ENCODE peak calls at places on chromosome 21, in four cellular contexts. R is mammary epithelial cell, S is keratinocyte, O is HL-60. T is an unnamed sample.

GRCh38 chr21:35382696-35383095 is 333.6 kb upstream of the RUNX1 start:
- DNase-seq in R (no peak), S (no peak), O (no peak), T (no peak)

GRCh38 chr21:24852610-24853195 is 754.6 kb downstream of the MRPL39 start:
- DNase-seq in R (no peak), O (no peak), S (no peak), T (no peak)

GRCh38 chr21:31502537-31503143 is 156.9 kb upstream of the SOD1 start:
- DNase-seq in O (no peak), S (no peak), R (no peak), T (no peak)

GRCh38 chr21:36661511-36662309 is 37.2 kb upstream of the SIM2 start:
- DNase-seq in S (no peak), R (no peak), O (no peak), T (no peak)

GRCh38 chr21:19607983-19608668 is 1204.5 kb upstream of the TMPRSS15 start:
- DNase-seq in S (no peak), R (no peak), O (no peak), T (no peak)

GRCh38 chr21:16211339-16212303 is 481.8 kb downstream of the USP25 start:
- DNase-seq in R (peak), S (no peak), O (no peak), T (no peak)

GRCh38 chr21:31354604-31355443 is 10.8 kb upstream of the TIAM1 start:
- DNase-seq in S (peak), O (no peak), R (peak), T (no peak)

GRCh38 chr21:25513810-25514209 is 93.5 kb downstream of the MRPL39 start:
- DNase-seq in O (no peak), R (no peak), S (no peak), T (no peak)

GRCh38 chr21:35658242-35658641 is 402.1 kb downstream of the SETD4 start:
- DNase-seq in S (no peak), O (peak), R (peak), T (no peak)

GRCh38 chr21:25176637-25177412 is 430.5 kb downstream of the MRPL39 start:
- DNase-seq in S (no peak), R (no peak), O (no peak), T (no peak)

GRCh38 chr21:35035581-35035980 is 13.5 kb downstream of the RUNX1 start:
- DNase-seq in O (no peak), S (no peak), R (no peak), T (no peak)

GRCh38 chr21:36615274-36615964 is 83.5 kb upstream of the SIM2 start:
- DNase-seq in O (no peak), R (no peak), S (no peak), T (no peak)

GRCh38 chr21:34644815-34645214 is 24.0 kb upstream of the CLIC6 start:
- DNase-seq in O (no peak), S (no peak), R (no peak), T (no peak)

GRCh38 chr21:29130234-29130993 is at the start of gene MAP3K7CL:
- DNase-seq in R (peak), O (no peak), S (peak), T (no peak)

GRCh38 chr21:37808261-37808660 is 108.0 kb downstream of the KCNJ6 start:
- DNase-seq in S (no peak), O (no peak), R (no peak), T (no peak)

GRCh38 chr21:21801921-21802320 is 803.7 kb downstream of the NCAM2 start:
- DNase-seq in O (no peak), S (no peak), R (no peak), T (no peak)

GRCh38 chr21:15199414-15199813 is 134.6 kb upstream of the NRIP1 start:
- DNase-seq in R (no peak), S (no peak), O (no peak), T (no peak)

GRCh38 chr21:29656504-29657227 is 283.1 kb downstream of the GRIK1 start:
- DNase-seq in O (peak), S (peak), R (peak), T (no peak)

GRCh38 chr21:29849735-29850176 is 90.0 kb downstream of the GRIK1 start:
- DNase-seq in S (peak), O (peak), R (peak), T (no peak)

GRCh38 chr21:14300074-14300473 is 82.9 kb downstream of the HSPA13 start:
- DNase-seq in S (no peak), R (no peak), O (no peak), T (no peak)

GRCh38 chr21:29029524-29029923 is 5.1 kb downstream of the USP16 start:
- DNase-seq in O (no peak), R (no peak), S (no peak), T (no peak)

GRCh38 chr21:24150753-24151152 is 1456.5 kb downstream of the MRPL39 start:
- DNase-seq in S (no peak), R (no peak), O (no peak), T (no peak)

GRCh38 chr21:15804247-15804985 is 74.6 kb downstream of the USP25 start:
- DNase-seq in R (no peak), S (no peak), O (no peak), T (no peak)

GRCh38 chr21:15592271-15592860 is 137.4 kb upstream of the USP25 start:
- DNase-seq in R (peak), O (no peak), S (no peak), T (no peak)

GRCh38 chr21:15826147-15826780 is 96.5 kb downstream of the USP25 start:
- DNase-seq in S (no peak), R (peak), O (peak), T (no peak)

GRCh38 chr21:20882462-20883415 is 115.5 kb upstream of the NCAM2 start:
- DNase-seq in O (no peak), S (no peak), R (no peak), T (no peak)

GRCh38 chr21:16250282-16250681 is 520.5 kb downstream of the USP25 start:
- DNase-seq in S (no peak), O (no peak), R (no peak), T (no peak)

GRCh38 chr21:35995522-35996088 is 64.7 kb downstream of the SETD4 start:
- DNase-seq in S (no peak), O (no peak), R (peak), T (no peak)

GRCh38 chr21:15130751-15131150 is 66.0 kb upstream of the NRIP1 start:
- DNase-seq in R (peak), S (no peak), O (no peak), T (no peak)

GRCh38 chr21:35404247-35404646 is 355.1 kb upstream of the RUNX1 start:
- DNase-seq in O (no peak), R (no peak), S (no peak), T (no peak)

GRCh38 chr21:21200103-21200938 is 202.1 kb downstream of the NCAM2 start:
- DNase-seq in O (no peak), R (no peak), S (no peak), T (no peak)

GRCh38 chr21:30206551-30207251 is 9.2 kb downstream of the CLDN8 start:
- DNase-seq in S (peak), R (peak), O (no peak), T (no peak)

GRCh38 chr21:31162827-31163226 is 124.6 kb upstream of the KRTAP19-8 start:
- DNase-seq in R (no peak), S (no peak), O (no peak), T (no peak)

GRCh38 chr21:35394049-35394448 is 344.9 kb upstream of the RUNX1 start:
- DNase-seq in O (no peak), S (no peak), R (no peak), T (no peak)

GRCh38 chr21:34771512-34772028 is 102.8 kb downstream of the CLIC6 start:
- DNase-seq in R (peak), O (no peak), S (no peak), T (no peak)

GRCh38 chr21:44748621-44749020 is 37.2 kb upstream of the TSPEAR start:
- DNase-seq in R (no peak), S (peak), O (no peak), T (no peak)

GRCh38 chr21:44750675-44751025 is 39.3 kb upstream of the TSPEAR start:
- DNase-seq in O (no peak), S (no peak), R (no peak), T (no peak)

GRCh38 chr21:44749759-44750674 is 38.6 kb upstream of the TSPEAR start:
- DNase-seq in S (no peak), R (no peak), O (no peak), T (no peak)

GRCh38 chr21:44751186-44751798 is 39.9 kb upstream of the TSPEAR start:
- DNase-seq in S (no peak), R (no peak), O (no peak), T (no peak)

GRCh38 chr21:44749116-44749758 is 37.9 kb upstream of the TSPEAR start:
- DNase-seq in O (no peak), R (no peak), S (no peak), T (no peak)
- H3K27ac ChIP-seq in O (no peak), R (no peak), S (peak), T (no peak)

DNA sequence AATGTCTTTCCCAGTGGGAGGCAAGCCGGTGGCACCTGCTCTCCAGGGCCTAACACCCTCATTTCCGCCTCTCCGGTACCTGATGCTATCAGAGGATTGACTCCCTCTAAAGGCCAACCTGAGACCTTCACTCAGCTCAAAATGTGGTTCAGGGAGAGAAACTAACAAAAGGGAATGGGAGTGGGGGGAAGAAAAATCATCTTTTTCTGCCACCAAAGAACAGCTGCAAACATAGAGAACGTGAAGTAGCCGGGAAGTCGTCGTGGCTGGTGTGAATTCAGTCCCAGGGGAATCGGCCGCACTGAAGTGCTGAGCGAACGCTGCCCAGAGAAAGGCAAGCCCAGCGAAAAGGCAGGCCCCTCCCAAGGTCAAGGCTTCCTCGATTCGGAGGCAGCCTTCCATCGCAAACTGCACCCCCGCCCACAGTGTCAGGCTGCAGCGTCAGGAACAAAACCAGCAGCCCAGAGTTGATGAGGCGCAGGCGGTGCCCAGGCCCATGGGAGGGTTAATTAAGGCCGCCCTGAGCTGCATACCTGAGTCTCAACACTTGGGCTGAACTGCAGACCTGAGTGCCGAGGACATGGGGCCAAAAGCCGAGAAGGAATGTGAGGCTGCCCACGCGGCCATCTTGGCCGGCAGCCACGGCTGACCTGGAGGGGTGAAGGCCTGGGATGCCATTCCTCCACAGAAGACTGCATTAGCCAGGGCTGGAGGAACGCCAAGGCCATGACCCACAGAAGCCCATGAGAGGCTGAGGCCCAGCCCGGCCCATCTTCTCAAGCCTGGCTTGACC is 160.2 kb downstream of the PSMG1 start:
- DNase-seq in R (no peak), S (no peak), O (no peak), T (no peak)
- H3K27ac ChIP-seq in R (no peak), S (no peak), O (no peak), T (no peak)

DNA sequence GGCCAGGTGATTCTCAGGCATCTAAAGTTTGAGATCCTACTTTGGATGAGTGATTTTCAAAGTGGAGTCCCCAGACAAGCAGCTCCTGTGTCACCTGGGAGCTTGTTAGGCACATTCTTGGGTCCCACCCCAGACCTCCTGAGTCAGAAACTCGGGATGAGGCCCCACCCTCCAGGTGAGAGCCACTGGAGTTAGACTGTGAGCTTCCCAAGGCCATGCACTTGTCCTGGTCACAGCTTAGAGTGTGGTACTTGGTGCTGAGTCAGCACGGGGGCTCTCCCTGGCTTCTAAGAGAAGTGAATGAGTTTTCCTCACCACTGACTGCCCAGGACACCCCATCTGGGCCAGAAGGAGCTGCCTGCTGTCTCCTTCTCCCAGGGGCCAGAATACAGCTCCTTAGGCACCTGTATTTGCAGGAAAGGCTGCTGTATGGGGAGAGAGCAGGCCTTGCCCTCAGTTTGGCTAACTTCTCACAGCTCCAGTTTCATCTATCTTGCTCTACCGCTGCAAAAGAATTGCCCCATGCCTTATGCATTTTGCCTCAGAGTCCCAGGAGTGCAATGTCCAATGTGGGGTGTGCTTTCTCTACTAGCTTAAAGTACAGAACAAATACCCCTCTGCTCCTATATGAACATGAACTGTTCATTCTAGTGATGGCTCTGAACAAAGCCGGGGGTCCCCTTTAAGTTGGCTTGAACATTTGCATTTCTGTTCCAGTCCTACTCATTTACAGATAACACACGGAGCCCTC is 98.1 kb downstream of the PSMG1 start:
- DNase-seq in S (no peak), O (no peak), R (no peak), T (no peak)
- H3K27ac ChIP-seq in S (no peak), O (no peak), R (no peak), T (no peak)

GRCh38 chr21:18002393-18002792 is 183.2 kb upstream of the C21orf91 start:
- DNase-seq in O (no peak), R (no peak), S (no peak), T (no peak)

DNA sequence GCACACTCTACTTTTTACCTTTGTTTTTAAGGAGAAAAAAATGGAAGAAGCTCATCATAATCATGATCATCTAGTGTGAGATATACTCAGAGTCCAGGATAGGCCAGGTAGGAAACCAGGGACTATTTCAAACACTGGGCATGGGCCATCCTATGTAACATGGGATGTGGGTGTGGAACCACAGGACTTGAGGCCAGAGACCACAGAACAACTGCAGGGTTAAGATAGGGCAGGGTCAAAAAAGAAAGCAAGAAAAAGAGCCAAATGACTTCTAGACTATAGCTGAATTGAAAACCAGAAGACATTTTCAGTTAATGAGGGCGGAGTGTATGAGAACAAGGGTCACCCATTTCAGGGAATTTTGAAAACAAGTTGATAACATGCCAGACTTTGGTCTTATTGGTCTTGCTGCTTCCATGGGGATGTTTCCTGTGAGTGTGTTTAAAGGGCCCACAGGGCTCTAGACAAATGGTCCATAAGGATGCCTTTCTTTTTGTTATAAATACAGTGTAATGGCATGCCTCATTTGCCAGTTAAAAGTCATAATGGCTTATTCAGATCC is 181.9 kb upstream of the C21orf91 start:
- DNase-seq in O (no peak), S (no peak), R (no peak), T (no peak)
- H3K27ac ChIP-seq in O (no peak), S (no peak), R (no peak), T (no peak)

GRCh38 chr21:45309541-45310381 is 22.1 kb upstream of the POFUT2 start:
- DNase-seq in R (no peak), O (no peak), S (no peak), T (no peak)
- H3K27ac ChIP-seq in R (no peak), O (no peak), S (no peak), T (no peak)

DNA sequence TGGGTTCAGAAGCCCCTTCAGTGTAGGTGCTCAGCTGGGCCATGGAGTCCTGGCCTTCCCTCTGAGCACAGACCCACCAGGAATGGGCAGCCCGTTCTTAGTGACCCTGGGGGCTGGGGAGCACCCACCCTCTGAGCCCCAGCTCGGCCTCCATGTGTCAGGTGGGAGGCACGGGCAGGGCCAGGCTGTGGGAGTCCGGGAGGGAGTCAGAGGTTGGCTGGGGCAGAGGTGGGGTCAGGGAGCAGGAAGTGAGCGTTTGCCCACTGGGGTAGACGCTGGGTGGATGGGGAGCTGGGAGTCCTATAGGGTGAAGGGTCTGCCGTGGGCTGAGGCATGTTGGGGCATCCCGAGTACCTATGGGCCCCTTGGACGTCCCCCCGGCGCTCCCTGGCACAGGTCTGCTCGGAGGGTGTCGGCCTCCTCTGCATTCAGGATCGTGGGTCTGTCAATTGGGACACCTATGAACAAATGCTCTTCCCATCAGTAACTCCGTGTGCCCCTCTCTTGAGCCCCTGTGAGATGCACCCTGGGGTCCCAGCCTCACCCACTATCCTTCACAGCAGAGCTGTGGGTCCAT is 30.5 kb downstream of the COL18A1 start:
- DNase-seq in S (no peak), R (no peak), O (no peak), T (no peak)
- H3K27ac ChIP-seq in S (no peak), R (no peak), O (no peak), T (no peak)

GRCh38 chr21:33369586-33369985 is 33.6 kb upstream of the IFNGR2 start:
- DNase-seq in R (no peak), O (no peak), S (no peak), T (no peak)

GRCh38 chr21:33368124-33368523 is 35.1 kb upstream of the IFNGR2 start:
- DNase-seq in R (no peak), O (no peak), S (no peak), T (no peak)

GRCh38 chr21:33368576-33368975 is 34.6 kb upstream of the IFNGR2 start:
- DNase-seq in S (no peak), O (no peak), R (no peak), T (no peak)

GRCh38 chr21:33364830-33365229 is 38.4 kb upstream of the IFNGR2 start:
- DNase-seq in O (no peak), S (no peak), R (no peak), T (no peak)

DNA sequence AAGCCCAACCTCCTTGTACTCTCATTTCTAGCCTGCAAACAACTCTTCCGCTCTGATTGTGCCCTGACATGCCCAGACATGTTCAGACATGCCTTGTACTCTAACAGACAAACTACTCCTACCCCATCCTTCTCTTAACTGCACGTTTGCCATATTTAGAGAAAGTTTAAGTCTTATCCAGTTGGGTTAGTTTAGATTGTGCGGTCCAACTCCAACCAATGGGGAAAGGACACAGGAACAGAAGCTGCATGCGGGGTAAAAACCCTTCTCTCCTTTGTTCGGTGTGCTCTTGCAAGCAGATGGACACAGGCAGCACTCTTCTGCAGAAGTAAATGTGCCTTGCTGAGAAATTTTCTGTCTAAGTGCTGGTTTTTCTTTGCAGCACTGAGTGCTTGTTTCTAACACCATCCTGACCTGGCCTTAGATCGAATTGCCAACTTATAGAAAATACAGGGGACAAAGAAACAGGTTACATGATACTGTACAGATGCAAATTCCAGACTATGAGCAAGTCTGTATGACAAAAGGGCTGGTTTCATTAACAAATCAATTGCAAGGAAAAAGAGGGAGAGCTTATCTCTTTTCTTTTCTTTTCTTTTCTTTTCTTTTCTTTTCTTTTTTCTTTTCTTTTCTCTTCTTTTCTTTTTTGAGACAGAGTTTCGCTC is 35.8 kb upstream of the IFNGR2 start:
- DNase-seq in R (peak), S (no peak), O (no peak), T (no peak)
- H3K27ac ChIP-seq in R (peak), S (no peak), O (no peak), T (no peak)

T was measured in substantia nigra.